ENCODE peak calls at places on chromosomes 5 and 9, in six cellular contexts. Q is IMR-90; P is activated CD4-positive, alpha-beta memory T cell treated with anti-CD3 and anti-CD28 coated beads for 36 hours; T is NCI-H1694 treated with DMSO at 0.1 percent for 48 hours; R is C1 segment of cervical spinal cord; K is midbrain. D is an unnamed sample.
A peak's percentile ranks its signal among the peaks of the same experiment; 100 is the strongest.

GRCh38 chr5:88322785-88323184 is 54.1 kb upstream of the TMEM161B start:
- DNase-seq in Q (no peak), P (no peak), T (no peak), R (no peak), K (no peak), D (no peak)

GRCh38 chr5:149938791-149939358 is 5.7 kb downstream of the PDE6A start:
- DNase-seq in Q (peak; percentile 84), P (peak; percentile 41), T (no peak), R (no peak), K (no peak), D (no peak)

GRCh38 chr9:116632990-116633441 is 54.1 kb upstream of the TRIM32 start:
- DNase-seq in Q (peak; percentile 44), P (no peak), T (no peak), R (no peak), K (no peak), D (no peak)

GRCh38 chr9:75088646-75089368 is 493 bp downstream of the OSTF1 start:
- DNase-seq in Q (peak; percentile 68), P (peak; percentile 40), T (no peak), R (peak; percentile 38), K (peak; percentile 48), D (peak; percentile 25)

GRCh38 chr5:153523831-153524230 is 33.4 kb downstream of the GRIA1 start:
- DNase-seq in Q (peak; percentile 65), P (no peak), T (no peak), R (no peak), K (no peak), D (no peak)

GRCh38 chr5:149541893-149542292 is 9.3 kb downstream of the CSNK1A1 start:
- DNase-seq in Q (no peak), P (no peak), T (no peak), R (no peak), K (no peak), D (no peak)

GRCh38 chr5:73114029-73114688 is 6.2 kb upstream of the TMEM171 start:
- DNase-seq in Q (no peak), P (no peak), T (no peak), R (no peak), K (no peak), D (no peak)

GRCh38 chr5:111144352-111144930 is 52.3 kb downstream of the WDR36 start:
- DNase-seq in Q (no peak), P (no peak), T (no peak), R (no peak), K (no peak), D (no peak)

GRCh38 chr5:7927466-7928375 is 58.8 kb downstream of the MTRR start:
- DNase-seq in Q (peak; percentile 64), P (peak; percentile 54), T (peak; percentile 79), R (peak; percentile 7), K (peak; percentile 66), D (no peak)

GRCh38 chr5:59760798-59761348 is 132.7 kb downstream of the PDE4D start:
- DNase-seq in Q (peak; percentile 55), P (peak; percentile 33), T (no peak), R (no peak), K (no peak), D (no peak)

GRCh38 chr9:92654481-92655301 is 15.2 kb downstream of the IPPK start:
- DNase-seq in Q (no peak), P (no peak), T (no peak), R (no peak), K (no peak), D (peak; percentile 66)

GRCh38 chr5:149895416-149896345 is 48.9 kb downstream of the PDE6A start:
- DNase-seq in Q (peak; percentile 10), P (peak; percentile 19), T (no peak), R (no peak), K (no peak), D (no peak)

GRCh38 chr9:127015926-127016512 is 101.4 kb downstream of the RALGPS1 start:
- DNase-seq in Q (no peak), P (no peak), T (peak; percentile 87), R (no peak), K (no peak), D (no peak)

GRCh38 chr5:172090976-172091547 is 84.6 kb upstream of the FBXW11 start:
- DNase-seq in Q (no peak), P (no peak), T (no peak), R (no peak), K (no peak), D (no peak)

GRCh38 chr5:10689391-10690081 is 71.5 kb downstream of the DAP start:
- DNase-seq in Q (peak; percentile 46), P (peak; percentile 64), T (peak; percentile 77), R (no peak), K (no peak), D (no peak)

GRCh38 chr9:90814355-90814754 is 12.7 kb downstream of the SYK start:
- DNase-seq in Q (no peak), P (no peak), T (no peak), R (no peak), K (no peak), D (no peak)

GRCh38 chr5:140324834-140325195 is 21.6 kb downstream of the HBEGF start:
- DNase-seq in Q (peak; percentile 92), P (no peak), T (no peak), R (no peak), K (no peak), D (no peak)

GRCh38 chr5:169443249-169443784 is 140.3 kb upstream of the SPDL1 start:
- DNase-seq in Q (no peak), P (no peak), T (no peak), R (no peak), K (no peak), D (no peak)

GRCh38 chr5:148179234-148179824 is 11.0 kb downstream of the SPINK14 start:
- DNase-seq in Q (peak; percentile 63), P (no peak), T (peak; percentile 32), R (no peak), K (peak; percentile 77), D (no peak)

GRCh38 chr5:41843456-41844112 is 26.6 kb downstream of the OXCT1 start:
- DNase-seq in Q (peak; percentile 75), P (no peak), T (peak; percentile 60), R (no peak), K (peak; percentile 67), D (no peak)

GRCh38 chr5:1485320-1486118 is 38.2 kb downstream of the LPCAT1 start:
- DNase-seq in Q (no peak), P (no peak), T (no peak), R (no peak), K (no peak), D (no peak)

GRCh38 chr9:34869390-34869789 is 88.7 kb upstream of the PHF24 start:
- DNase-seq in Q (peak; percentile 19), P (no peak), T (no peak), R (no peak), K (no peak), D (no peak)

GRCh38 chr5:169350759-169351240 is 49.9 kb upstream of the SLIT3 start:
- DNase-seq in Q (peak; percentile 89), P (no peak), T (no peak), R (no peak), K (no peak), D (no peak)

GRCh38 chr9:34612788-34613390 is 992 bp upstream of the RPP25L start:
- DNase-seq in Q (peak; percentile 67), P (peak; percentile 78), T (peak; percentile 67), R (peak; percentile 67), K (peak; percentile 89), D (peak; percentile 70)

GRCh38 chr9:22008662-22009562 is at the start of gene CDKN2B:
- DNase-seq in Q (peak; percentile 94), P (peak; percentile 84), T (peak; percentile 62), R (peak; percentile 86), K (peak; percentile 87), D (peak; percentile 88)

GRCh38 chr5:173823721-173824567 is 64.2 kb upstream of the CPEB4 start:
- DNase-seq in Q (peak; percentile 85), P (no peak), T (no peak), R (no peak), K (peak; percentile 11), D (no peak)

D was measured in gastrocnemius medialis.